ENCODE peak calls at places on chromosomes 3 and 15, in five cellular contexts. J is neuronal stem cell, W is Panc1, O is heart right ventricle, K is kidney epithelial cell. A is an unnamed sample.
A peak's percentile ranks its signal among the peaks of the same experiment; 100 is the strongest.

GRCh38 chr3:36729204-36730056 is 34.9 kb downstream of the DCLK3 start:
- DNase-seq in J (peak; percentile 53), O (no peak), W (peak; percentile 27), K (peak; percentile 16), A (no peak)

GRCh38 chr15:63195257-63196023 is 6.0 kb downstream of the RAB8B start:
- DNase-seq in K (no peak), O (no peak), J (no peak), W (no peak), A (no peak)

GRCh38 chr3:63538912-63539311 is 113.6 kb upstream of the SNTN start:
- DNase-seq in K (no peak), J (no peak), O (no peak), W (no peak), A (no peak)

GRCh38 chr3:27726240-27726639 is 4.1 kb upstream of the EOMES start:
- DNase-seq in O (no peak), W (no peak), J (no peak), K (no peak), A (no peak)

GRCh38 chr3:122055215-122055614 is at the start of gene CD86:
- DNase-seq in J (no peak), W (no peak), O (no peak), K (no peak), A (no peak)

GRCh38 chr15:58331903-58332675 is 99.7 kb upstream of the LIPC start:
- DNase-seq in O (peak; percentile 90), K (peak; percentile 96), W (peak; percentile 99), J (peak; percentile 40), A (peak; percentile 99)

GRCh38 chr3:174270841-174271240 is 588.3 kb upstream of the NAALADL2 start:
- DNase-seq in J (no peak), O (no peak), W (no peak), K (peak; percentile 2), A (peak; percentile 51)

GRCh38 chr3:188197388-188197847 is 43.5 kb downstream of the LPP start:
- DNase-seq in W (no peak), O (peak; percentile 33), K (no peak), J (no peak), A (no peak)

GRCh38 chr15:47961401-47962090 is 159.2 kb upstream of the SLC24A5 start:
- DNase-seq in K (no peak), J (no peak), W (no peak), O (no peak), A (no peak)

GRCh38 chr3:38608961-38609360 is 40.5 kb downstream of the SCN5A start:
- DNase-seq in O (no peak), J (no peak), K (no peak), W (no peak), A (no peak)

GRCh38 chr3:153029350-153029749 is 132.7 kb upstream of the RAP2B start:
- DNase-seq in W (no peak), K (no peak), O (no peak), J (no peak), A (no peak)

GRCh38 chr3:142087676-142088075 is 61.7 kb downstream of the TFDP2 start:
- DNase-seq in K (no peak), O (no peak), W (no peak), J (no peak), A (peak; percentile 28)

GRCh38 chr3:13574083-13574797 is 25.3 kb downstream of the FBLN2 start:
- DNase-seq in J (no peak), O (no peak), W (no peak), K (no peak), A (no peak)

GRCh38 chr3:187066228-187066995 is 72.9 kb downstream of the RPL39L start:
- DNase-seq in J (peak; percentile 3), W (no peak), K (no peak), O (no peak), A (no peak)

GRCh38 chr3:31532587-31533168 is at the start of gene STT3B:
- DNase-seq in O (peak; percentile 87), K (peak; percentile 19), W (no peak), J (no peak), A (no peak)

GRCh38 chr15:75089781-75090734 is 66.7 kb downstream of the PPCDC start:
- DNase-seq in O (peak; percentile 32), W (no peak), K (no peak), J (no peak), A (no peak)

GRCh38 chr3:124837730-124838186 is 49.4 kb downstream of the ITGB5 start:
- DNase-seq in K (no peak), J (no peak), O (peak; percentile 67), W (peak; percentile 81), A (peak; percentile 80)

GRCh38 chr15:31357148-31357547 is 30.5 kb downstream of the KLF13 start:
- DNase-seq in W (no peak), O (no peak), J (no peak), K (no peak), A (no peak)

GRCh38 chr3:13711911-13712650 is 163.2 kb downstream of the FBLN2 start:
- DNase-seq in J (no peak), O (no peak), K (no peak), W (no peak), A (no peak)

GRCh38 chr3:69948246-69948862 is 51.2 kb upstream of the SAMMSON start:
- DNase-seq in O (no peak), W (no peak), J (peak; percentile 31), K (peak; percentile 14), A (peak; percentile 19)

GRCh38 chr3:111617912-111618601 is 22.9 kb upstream of the ZBED2 start:
- DNase-seq in K (no peak), W (no peak), J (no peak), O (no peak), A (no peak)

DNA sequence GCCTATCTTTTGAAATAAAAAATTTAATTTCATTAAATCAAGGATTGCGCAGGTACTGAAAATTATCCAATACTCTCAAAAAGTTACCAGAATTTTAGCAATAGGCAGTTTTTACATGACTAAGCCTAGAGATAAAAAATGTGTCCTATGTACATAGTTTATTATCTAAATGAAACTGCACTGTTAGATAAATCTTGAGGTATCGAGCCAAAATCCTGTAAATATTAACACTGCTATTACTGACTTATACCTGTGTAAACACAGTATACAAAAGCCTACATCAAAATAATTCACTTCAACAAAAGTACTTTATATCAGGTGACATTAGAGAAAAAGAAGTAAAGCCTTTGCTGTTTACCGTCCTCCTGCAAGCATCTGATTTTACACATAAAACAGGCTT is 60.7 kb downstream of the TASOR start:
- DNase-seq in K (no peak), W (no peak), O (no peak), J (no peak), A (no peak)
- H3K36me3 ChIP-seq in K (no peaks in the 10 kb centered on the region), W (peaks cover 40% of the 10 kb centered on the region), O (peaks cover 57% of the 10 kb centered on the region), J (peaks cover 100% of the 10 kb centered on the region), A (peaks cover 2% of the 10 kb centered on the region)

GRCh38 chr3:127085576-127085975 is 102.7 kb downstream of the PLXNA1 start:
- DNase-seq in K (no peak), W (no peak), O (no peak), J (no peak), A (no peak)

GRCh38 chr3:127083778-127084355 is 101.0 kb downstream of the PLXNA1 start:
- DNase-seq in O (no peak), W (no peak), K (no peak), J (no peak), A (no peak)

GRCh38 chr3:127082066-127082465 is 99.2 kb downstream of the PLXNA1 start:
- DNase-seq in K (no peak), W (no peak), O (no peak), J (no peak), A (no peak)

GRCh38 chr3:127087441-127087840 is 104.5 kb downstream of the PLXNA1 start:
- DNase-seq in J (no peak), O (no peak), K (no peak), W (no peak), A (no peak)

GRCh38 chr3:127084401-127084990 is 101.6 kb downstream of the PLXNA1 start:
- DNase-seq in K (no peak), W (no peak), O (no peak), J (no peak), A (no peak)
- H3K27me3 ChIP-seq in K (peaks cover 12% of the 10 kb centered on the region), W (no peaks in the 10 kb centered on the region), O (no peaks in the 10 kb centered on the region), J (no peaks in the 10 kb centered on the region), A (peaks cover 3% of the 10 kb centered on the region)

GRCh38 chr15:71136159-71137137 is 21.2 kb downstream of the THSD4 start:
- DNase-seq in K (peak; percentile 66), W (no peak), J (no peak), O (no peak), A (peak; percentile 54)
- H3K4me3 ChIP-seq in K (no peak overlapping the region), W (no peak overlapping the region), J (no peak overlapping the region), O (no peak overlapping the region), A (no peak overlapping the region)

GRCh38 chr15:44495562-44495961 is 41.4 kb upstream of the EIF3J start:
- DNase-seq in W (no peak), K (no peak), J (no peak), O (no peak), A (no peak)

GRCh38 chr15:44490628-44491027 is 46.3 kb upstream of the EIF3J start:
- DNase-seq in K (no peak), W (no peak), J (no peak), O (no peak), A (no peak)

GRCh38 chr15:44492672-44493071 is 44.3 kb upstream of the EIF3J start:
- DNase-seq in O (no peak), W (no peak), K (no peak), J (no peak), A (no peak)

GRCh38 chr15:44489464-44489863 is 47.5 kb upstream of the EIF3J start:
- DNase-seq in K (peak; percentile 93), W (peak; percentile 33), J (no peak), O (no peak), A (peak; percentile 64)

GRCh38 chr15:44492040-44492439 is 44.9 kb upstream of the EIF3J start:
- DNase-seq in W (no peak), K (no peak), J (no peak), O (no peak), A (no peak)
- H3K36me3 ChIP-seq in W (peaks cover 18% of the 10 kb centered on the region), K (peaks cover 1% of the 10 kb centered on the region), J (peaks cover 96% of the 10 kb centered on the region), O (peaks cover 9% of the 10 kb centered on the region), A (peaks cover 6% of the 10 kb centered on the region)

GRCh38 chr15:65372787-65373067 is 5.1 kb downstream of the IGDCC3 start:
- DNase-seq in K (no peak), J (no peak), O (no peak), W (no peak), A (no peak)

GRCh38 chr15:65375871-65376552 is 1.8 kb downstream of the IGDCC3 start:
- DNase-seq in K (no peak), O (no peak), W (no peak), J (no peak), A (no peak)

GRCh38 chr15:65374831-65375401 is 2.9 kb downstream of the IGDCC3 start:
- DNase-seq in O (no peak), J (no peak), W (no peak), K (no peak), A (no peak)

GRCh38 chr15:65373163-65373651 is 4.6 kb downstream of the IGDCC3 start:
- DNase-seq in O (no peak), W (no peak), J (no peak), K (no peak), A (no peak)

DNA sequence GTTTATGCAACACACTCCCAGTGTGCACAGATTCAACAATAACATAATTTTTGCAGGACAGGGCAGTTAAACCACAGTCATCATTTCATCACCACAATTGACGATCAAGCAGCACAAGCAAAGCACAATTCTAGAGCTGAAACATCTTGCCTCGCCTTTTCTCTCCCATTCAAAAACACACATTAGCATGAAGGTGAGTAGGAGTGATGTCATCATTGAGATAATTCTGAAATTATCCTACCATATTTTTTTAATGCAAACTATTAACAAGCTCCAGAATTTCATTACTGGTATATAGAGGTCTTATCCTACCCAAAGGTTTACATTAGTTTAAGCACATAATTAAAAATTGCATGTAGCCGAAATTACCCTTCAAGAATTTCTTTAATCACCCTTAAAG is 3.5 kb downstream of the IGDCC3 start:
- DNase-seq in W (no peak), O (no peak), J (no peak), K (no peak), A (no peak)
- H3K27me3 ChIP-seq in W (peaks cover 28% of the 10 kb centered on the region), O (no peaks in the 10 kb centered on the region), J (no peaks in the 10 kb centered on the region), K (peaks cover 27% of the 10 kb centered on the region), A (peaks cover 31% of the 10 kb centered on the region)

A was measured in BJ.